ENCODE peak calls at places on chromosomes 12 and 14, in nine cellular contexts. One of them, this sample, is unnamed.

GRCh38 chr14:74658535-74659130 is 46.6 kb upstream of the LTBP2 start:
- DNase-seq in AG04450: no peak
- DNase-seq in cardiac fibroblast: peak; percentile 58
- DNase-seq in AG10803: peak; percentile 66
- DNase-seq in RWPE2: no peak
- DNase-seq in choroid plexus epithelial cell: peak; percentile 73
- DNase-seq in left kidney: no peak
- DNase-seq in GM03348: peak; percentile 52
- DNase-seq in iPS-NIHi11: no peak
- DNase-seq in this sample: no peak

GRCh38 chr14:77302926-77303325 is 17.8 kb downstream of the POMT2 start:
- DNase-seq in choroid plexus epithelial cell: peak; percentile 57
- DNase-seq in AG04450: no peak
- DNase-seq in RWPE2: no peak
- DNase-seq in iPS-NIHi11: no peak
- DNase-seq in AG10803: peak; percentile 37
- DNase-seq in left kidney: no peak
- DNase-seq in cardiac fibroblast: no peak
- DNase-seq in GM03348: peak; percentile 36
- DNase-seq in this sample: no peak

GRCh38 chr12:131783915-131784541 is 44.2 kb upstream of the MMP17 start:
- DNase-seq in choroid plexus epithelial cell: peak; percentile 77
- DNase-seq in left kidney: no peak
- DNase-seq in RWPE2: no peak
- DNase-seq in iPS-NIHi11: peak; percentile 61
- DNase-seq in AG04450: peak; percentile 38
- DNase-seq in GM03348: peak; percentile 82
- DNase-seq in cardiac fibroblast: peak; percentile 62
- DNase-seq in AG10803: peak; percentile 75
- DNase-seq in this sample: no peak

GRCh38 chr14:48771717-48772116 is 814.5 kb downstream of the RPS29 start:
- DNase-seq in GM03348: no peak
- DNase-seq in AG04450: no peak
- DNase-seq in AG10803: no peak
- DNase-seq in RWPE2: no peak
- DNase-seq in left kidney: no peak
- DNase-seq in choroid plexus epithelial cell: no peak
- DNase-seq in cardiac fibroblast: no peak
- DNase-seq in iPS-NIHi11: no peak
- DNase-seq in this sample: no peak

GRCh38 chr14:93160353-93160801 is 24.3 kb downstream of the MOAP1 start:
- DNase-seq in left kidney: peak; percentile 47
- DNase-seq in iPS-NIHi11: peak; percentile 56
- DNase-seq in AG10803: no peak
- DNase-seq in GM03348: peak; percentile 32
- DNase-seq in cardiac fibroblast: peak; percentile 30
- DNase-seq in RWPE2: no peak
- DNase-seq in AG04450: no peak
- DNase-seq in choroid plexus epithelial cell: peak; percentile 43
- DNase-seq in this sample: no peak

GRCh38 chr12:66708704-66709443 is 30.0 kb upstream of the GRIP1 start:
- DNase-seq in AG04450: no peak
- DNase-seq in iPS-NIHi11: no peak
- DNase-seq in GM03348: no peak
- DNase-seq in RWPE2: no peak
- DNase-seq in AG10803: peak; percentile 14
- DNase-seq in cardiac fibroblast: peak; percentile 21
- DNase-seq in left kidney: no peak
- DNase-seq in choroid plexus epithelial cell: peak; percentile 38
- DNase-seq in this sample: no peak

GRCh38 chr12:27970391-27970980 is 2.0 kb downstream of the PTHLH start:
- DNase-seq in AG04450: no peak
- DNase-seq in iPS-NIHi11: peak; percentile 50
- DNase-seq in left kidney: peak; percentile 69
- DNase-seq in cardiac fibroblast: peak; percentile 60
- DNase-seq in RWPE2: no peak
- DNase-seq in AG10803: peak; percentile 54
- DNase-seq in GM03348: peak; percentile 69
- DNase-seq in choroid plexus epithelial cell: peak; percentile 56
- DNase-seq in this sample: no peak

GRCh38 chr12:49895773-49896172 is 7.9 kb downstream of the FAIM2 start:
- DNase-seq in RWPE2: no peak
- DNase-seq in cardiac fibroblast: no peak
- DNase-seq in iPS-NIHi11: no peak
- DNase-seq in left kidney: no peak
- DNase-seq in AG10803: no peak
- DNase-seq in GM03348: no peak
- DNase-seq in choroid plexus epithelial cell: no peak
- DNase-seq in AG04450: no peak
- DNase-seq in this sample: no peak

GRCh38 chr14:74062809-74063150 is 21.5 kb downstream of the ALDH6A1 start:
- DNase-seq in AG04450: no peak
- DNase-seq in left kidney: no peak
- DNase-seq in AG10803: no peak
- DNase-seq in iPS-NIHi11: no peak
- DNase-seq in choroid plexus epithelial cell: peak; percentile 14
- DNase-seq in cardiac fibroblast: no peak
- DNase-seq in GM03348: no peak
- DNase-seq in RWPE2: no peak
- DNase-seq in this sample: no peak

GRCh38 chr12:55060470-55060869 is 40.7 kb downstream of the NEUROD4 start:
- DNase-seq in AG04450: no peak
- DNase-seq in iPS-NIHi11: no peak
- DNase-seq in choroid plexus epithelial cell: no peak
- DNase-seq in GM03348: no peak
- DNase-seq in AG10803: no peak
- DNase-seq in RWPE2: no peak
- DNase-seq in left kidney: no peak
- DNase-seq in cardiac fibroblast: no peak
- DNase-seq in this sample: no peak

GRCh38 chr14:36818794-36819384 is 157.2 kb downstream of the PAX9 start:
- DNase-seq in cardiac fibroblast: no peak
- DNase-seq in iPS-NIHi11: no peak
- DNase-seq in left kidney: no peak
- DNase-seq in AG10803: peak; percentile 74
- DNase-seq in RWPE2: no peak
- DNase-seq in AG04450: no peak
- DNase-seq in choroid plexus epithelial cell: peak; percentile 3
- DNase-seq in GM03348: peak; percentile 27
- DNase-seq in this sample: no peak

GRCh38 chr12:40819427-40820108 is 127.3 kb downstream of the CNTN1 start:
- DNase-seq in GM03348: no peak
- DNase-seq in iPS-NIHi11: peak; percentile 23
- DNase-seq in choroid plexus epithelial cell: no peak
- DNase-seq in AG04450: no peak
- DNase-seq in cardiac fibroblast: no peak
- DNase-seq in AG10803: no peak
- DNase-seq in RWPE2: no peak
- DNase-seq in left kidney: peak; percentile 75
- DNase-seq in this sample: no peak

GRCh38 chr12:1356285-1356684 is 238.1 kb downstream of the FBXL14 start:
- DNase-seq in GM03348: no peak
- DNase-seq in RWPE2: no peak
- DNase-seq in AG10803: no peak
- DNase-seq in iPS-NIHi11: no peak
- DNase-seq in left kidney: no peak
- DNase-seq in cardiac fibroblast: no peak
- DNase-seq in choroid plexus epithelial cell: peak; percentile 47
- DNase-seq in AG04450: no peak
- DNase-seq in this sample: no peak

GRCh38 chr12:85007836-85008235 is 28.2 kb downstream of the TSPAN19 start:
- DNase-seq in RWPE2: no peak
- DNase-seq in iPS-NIHi11: no peak
- DNase-seq in GM03348: peak; percentile 3
- DNase-seq in cardiac fibroblast: peak; percentile 80
- DNase-seq in AG10803: peak; percentile 17
- DNase-seq in choroid plexus epithelial cell: peak; percentile 87
- DNase-seq in AG04450: no peak
- DNase-seq in left kidney: no peak
- DNase-seq in this sample: no peak

GRCh38 chr12:54413284-54414190 is 5.5 kb downstream of the ITGA5 start:
- DNase-seq in GM03348: no peak
- DNase-seq in iPS-NIHi11: no peak
- DNase-seq in AG10803: peak; percentile 66
- DNase-seq in AG04450: no peak
- DNase-seq in choroid plexus epithelial cell: peak; percentile 65
- DNase-seq in RWPE2: no peak
- DNase-seq in left kidney: no peak
- DNase-seq in cardiac fibroblast: peak; percentile 53
- DNase-seq in this sample: no peak

GRCh38 chr12:124771462-124772361 is 92.0 kb downstream of the SCARB1 start:
- DNase-seq in GM03348: peak; percentile 91
- DNase-seq in cardiac fibroblast: peak; percentile 77
- DNase-seq in choroid plexus epithelial cell: peak; percentile 80
- DNase-seq in RWPE2: no peak
- DNase-seq in AG10803: peak; percentile 58
- DNase-seq in iPS-NIHi11: peak; percentile 89
- DNase-seq in AG04450: no peak
- DNase-seq in left kidney: peak; percentile 88
- DNase-seq in this sample: peak; percentile 94

GRCh38 chr12:103997277-103997900 is 31.7 kb downstream of the TDG start:
- DNase-seq in AG10803: no peak
- DNase-seq in choroid plexus epithelial cell: no peak
- DNase-seq in left kidney: no peak
- DNase-seq in GM03348: no peak
- DNase-seq in RWPE2: no peak
- DNase-seq in cardiac fibroblast: peak; percentile 69
- DNase-seq in AG04450: no peak
- DNase-seq in iPS-NIHi11: no peak
- DNase-seq in this sample: no peak

GRCh38 chr14:95946867-95947266 is 70.2 kb downstream of the TUNAR start:
- DNase-seq in choroid plexus epithelial cell: no peak
- DNase-seq in left kidney: no peak
- DNase-seq in iPS-NIHi11: no peak
- DNase-seq in AG10803: no peak
- DNase-seq in GM03348: no peak
- DNase-seq in cardiac fibroblast: no peak
- DNase-seq in RWPE2: no peak
- DNase-seq in AG04450: no peak
- DNase-seq in this sample: no peak

This sample was measured in mesenteric fat pad.